ENCODE peak calls at places on chromosome 10, in eight cellular contexts. G is activated T-helper 1 cell treated with Interleukin-2 at 50 U/mL for 16 hours; N is tibial artery; H is stimulated activated CD4-positive, alpha-beta T cell treated with anti-CD3 and anti-CD28 coated beads, Interleukin-12 subunit alpha, Interleukin-12 subunit beta, amount 100 ng/mL, for 4 hours; L is EL; S is kidney glomerular epithelial cell; R is NCI-H2081; Y is posterior cingulate gyrus. I is an unnamed sample.

GRCh38 chr10:132366499-132366898 is 30.5 kb upstream of the PWWP2B start:
- DNase-seq in Y (peak), S (no peak), H (no peak), L (no peak), N (no peak), R (no peak), G (no peak), I (peak)

GRCh38 chr10:63520463-63521388 is 475 bp upstream of the REEP3 start:
- DNase-seq in Y (peak), N (peak), R (peak), H (no peak), G (peak), L (peak), S (peak), I (peak)

GRCh38 chr10:70479161-70479531 is 579 bp downstream of the PALD1 start:
- DNase-seq in H (no peak), G (no peak), S (no peak), Y (no peak), N (no peak), L (no peak), R (no peak), I (no peak)

GRCh38 chr10:17001961-17002749 is 127.5 kb downstream of the CUBN start:
- DNase-seq in L (peak), S (no peak), R (no peak), N (peak), H (no peak), Y (no peak), G (no peak), I (no peak)

GRCh38 chr10:35335718-35336083 is 608 bp upstream of the CCNY start:
- DNase-seq in R (no peak), L (peak), Y (no peak), H (peak), S (no peak), N (peak), G (no peak), I (no peak)

GRCh38 chr10:86261933-86262665 is 104.5 kb downstream of the GRID1 start:
- DNase-seq in Y (no peak), N (no peak), G (no peak), S (no peak), R (peak), L (no peak), H (no peak), I (peak)

GRCh38 chr10:48943096-48943495 is 3.5 kb upstream of the LRRC18 start:
- DNase-seq in L (no peak), Y (no peak), N (no peak), R (no peak), S (no peak), G (no peak), H (no peak), I (peak)

GRCh38 chr10:108521827-108522503 is 1357.5 kb upstream of the SORCS1 start:
- DNase-seq in Y (no peak), H (no peak), G (no peak), L (no peak), S (no peak), N (no peak), R (no peak), I (no peak)

GRCh38 chr10:75110006-75110632 is 1.3 kb upstream of the SAMD8 start:
- DNase-seq in H (no peak), S (no peak), Y (no peak), R (no peak), G (no peak), L (no peak), N (no peak), I (peak)

GRCh38 chr10:24551161-24551560 is 172.5 kb downstream of the ARHGAP21 start:
- DNase-seq in N (no peak), S (no peak), G (no peak), Y (no peak), H (no peak), R (no peak), L (no peak), I (no peak)

GRCh38 chr10:120641695-120642094 is 184.7 kb downstream of the PLPP4 start:
- DNase-seq in Y (no peak), H (no peak), R (no peak), G (no peak), L (no peak), N (no peak), S (no peak), I (no peak)

GRCh38 chr10:132430861-132431271 is 33.9 kb downstream of the PWWP2B start:
- DNase-seq in R (no peak), H (no peak), L (no peak), S (no peak), Y (peak), N (no peak), G (no peak), I (no peak)

GRCh38 chr10:58275261-58275660 is 6.3 kb downstream of the CISD1 start:
- DNase-seq in H (no peak), Y (no peak), L (no peak), S (no peak), G (no peak), N (no peak), R (no peak), I (no peak)

GRCh38 chr10:70176441-70176840 is 6.1 kb upstream of the SAR1A start:
- DNase-seq in N (no peak), S (no peak), L (peak), G (no peak), H (no peak), Y (no peak), R (no peak), I (no peak)

GRCh38 chr10:12097791-12098190 is 29.0 kb downstream of the DHTKD1 start:
- DNase-seq in R (peak), S (peak), N (no peak), H (no peak), Y (no peak), G (no peak), L (peak), I (no peak)

GRCh38 chr10:94002156-94002555 is 8.4 kb downstream of the PLCE1 start:
- DNase-seq in Y (no peak), H (no peak), L (no peak), G (no peak), N (no peak), S (no peak), R (no peak), I (no peak)

GRCh38 chr10:35007858-35008301 is 82.3 kb downstream of the CUL2 start:
- DNase-seq in N (no peak), G (no peak), H (no peak), Y (no peak), R (no peak), S (peak), L (peak), I (no peak)

GRCh38 chr10:119466655-119467054 is 75.9 kb downstream of the RGS10 start:
- DNase-seq in L (no peak), G (no peak), R (no peak), H (no peak), Y (peak), N (no peak), S (no peak), I (no peak)

GRCh38 chr10:123916775-123917174 is 25.2 kb upstream of the CPXM2 start:
- DNase-seq in R (no peak), N (no peak), Y (no peak), G (no peak), H (no peak), S (no peak), L (no peak), I (no peak)

GRCh38 chr10:37752309-37752875 is 105.0 kb downstream of the ZNF248 start:
- DNase-seq in Y (no peak), S (no peak), R (no peak), N (no peak), L (no peak), H (no peak), G (no peak), I (no peak)

GRCh38 chr10:4384254-4384653 is 441.8 kb upstream of the AKR1E2 start:
- DNase-seq in L (no peak), Y (no peak), H (no peak), R (no peak), G (no peak), N (no peak), S (no peak), I (no peak)

GRCh38 chr10:78952686-78953085 is 116.1 kb upstream of the ZMIZ1 start:
- DNase-seq in S (no peak), H (no peak), N (peak), Y (no peak), R (no peak), G (no peak), L (peak), I (no peak)

GRCh38 chr10:31819393-31819820 is 109.2 kb downstream of the ARHGAP12 start:
- DNase-seq in N (peak), S (no peak), R (no peak), L (peak), Y (no peak), G (no peak), H (no peak), I (peak)

GRCh38 chr10:34127676-34128075 is 687.4 kb downstream of the PARD3 start:
- DNase-seq in R (no peak), H (no peak), N (no peak), Y (no peak), L (no peak), G (no peak), S (no peak), I (no peak)

GRCh38 chr10:71302451-71302850 is 16.6 kb upstream of the SLC29A3 start:
- DNase-seq in N (no peak), S (no peak), R (no peak), G (no peak), Y (peak), H (no peak), L (no peak), I (no peak)

GRCh38 chr10:3838723-3839437 is 53.9 kb upstream of the KLF6 start:
- DNase-seq in S (no peak), Y (no peak), H (no peak), L (no peak), N (no peak), G (no peak), R (no peak), I (no peak)

GRCh38 chr10:27369832-27370231 is 129.2 kb upstream of the ACBD5 start:
- DNase-seq in H (no peak), G (no peak), L (peak), S (peak), N (no peak), R (no peak), Y (no peak), I (no peak)

GRCh38 chr10:21100871-21101514 is 203.9 kb upstream of the NEBL start:
- DNase-seq in Y (no peak), N (no peak), L (no peak), R (no peak), G (no peak), H (no peak), S (peak), I (no peak)

GRCh38 chr10:71090801-71091200 is 121.6 kb upstream of the UNC5B start:
- DNase-seq in N (no peak), H (no peak), Y (no peak), L (no peak), S (no peak), G (no peak), R (no peak), I (peak)

GRCh38 chr10:37976091-37976879 is at the start of gene ZNF25:
- DNase-seq in H (peak), N (peak), Y (peak), G (peak), R (peak), L (peak), S (peak), I (peak)

GRCh38 chr10:88968316-88968882 is 15.8 kb upstream of the ACTA2 start:
- DNase-seq in G (no peak), N (no peak), H (no peak), R (no peak), S (no peak), L (no peak), Y (no peak), I (no peak)

GRCh38 chr10:84845628-84846261 is 517.4 kb downstream of the CCSER2 start:
- DNase-seq in L (no peak), Y (peak), H (no peak), G (no peak), S (no peak), R (peak), N (no peak), I (no peak)

GRCh38 chr10:48945441-48946143 is 6.0 kb upstream of the LRRC18 start:
- DNase-seq in H (no peak), S (no peak), R (no peak), N (no peak), Y (no peak), G (no peak), L (no peak), I (peak)

GRCh38 chr10:65496541-65496940 is 1429.3 kb upstream of the LRRTM3 start:
- DNase-seq in S (no peak), G (no peak), H (no peak), R (no peak), Y (no peak), L (no peak), N (no peak), I (no peak)

GRCh38 chr10:24974978-24975377 is 22.6 kb upstream of the PRTFDC1 start:
- DNase-seq in N (peak), G (no peak), H (no peak), S (no peak), L (peak), Y (no peak), R (no peak), I (no peak)

GRCh38 chr10:116271593-116272496 is 1.2 kb downstream of the GFRA1 start:
- DNase-seq in H (no peak), L (peak), R (no peak), N (peak), G (no peak), S (no peak), Y (no peak), I (no peak)

GRCh38 chr10:110567201-110568054 is at the start of gene SMC3:
- DNase-seq in L (peak), Y (peak), N (peak), H (peak), G (peak), S (peak), R (peak), I (peak)

GRCh38 chr10:34585422-34586115 is 229.5 kb downstream of the PARD3 start:
- DNase-seq in S (no peak), H (no peak), Y (no peak), R (no peak), L (peak), N (no peak), G (no peak), I (no peak)